ENCODE peak calls at places on chromosome 1, in six cellular contexts. D is upper lobe of right lung, S is brain microvascular endothelial cell, X is SK-N-SH, Z is HL-60, U is hepatocyte. A is an unnamed sample.

GRCh38 chr1:183841950-183842816 is 37.3 kb downstream of the RGL1 start:
- DNase-seq in D (no peak), S (peak; percentile 95), X (peak; percentile 43), Z (no peak), U (peak; percentile 74), A (no peak)

GRCh38 chr1:53378061-53378460 is 50.2 kb upstream of the LRP8 start:
- DNase-seq in D (peak; percentile 43), S (no peak), X (no peak), Z (no peak), U (no peak), A (no peak)

GRCh38 chr1:65066379-65066765 is 81.6 kb upstream of the AK4 start:
- DNase-seq in D (no peak), S (no peak), X (no peak), Z (no peak), U (no peak), A (no peak)

GRCh38 chr1:169574336-169574735 is 11.9 kb downstream of the F5 start:
- DNase-seq in D (no peak), S (no peak), X (no peak), Z (no peak), U (no peak), A (no peak)

GRCh38 chr1:89622895-89623294 is 10.0 kb upstream of the LRRC8C start:
- DNase-seq in D (no peak), S (no peak), X (peak; percentile 31), Z (no peak), U (no peak), A (no peak)

GRCh38 chr1:161884475-161884874 is 118.4 kb downstream of the ATF6 start:
- DNase-seq in D (no peak), S (no peak), X (no peak), Z (no peak), U (no peak), A (no peak)

GRCh38 chr1:119732465-119733168 is 20.9 kb downstream of the PHGDH start:
- DNase-seq in D (no peak), S (no peak), X (no peak), Z (no peak), U (no peak), A (no peak)

GRCh38 chr1:247331526-247332214 is at the start of gene ZNF496:
- DNase-seq in D (peak; percentile 91), S (peak; percentile 64), X (peak; percentile 97), Z (peak; percentile 38), U (peak; percentile 89), A (peak; percentile 49)

GRCh38 chr1:218171302-218171893 is 113.7 kb upstream of the RRP15 start:
- DNase-seq in D (no peak), S (no peak), X (peak; percentile 35), Z (no peak), U (peak; percentile 39), A (no peak)

GRCh38 chr1:59645893-59646292 is 168.9 kb upstream of the HOOK1 start:
- DNase-seq in D (no peak), S (no peak), X (peak; percentile 81), Z (no peak), U (no peak), A (no peak)

GRCh38 chr1:13766906-13767564 is 67.0 kb downstream of the PRDM2 start:
- DNase-seq in D (no peak), S (no peak), X (no peak), Z (no peak), U (no peak), A (no peak)

GRCh38 chr1:151314137-151314875 is 12.9 kb downstream of the PI4KB start:
- DNase-seq in D (no peak), S (peak; percentile 75), X (no peak), Z (no peak), U (no peak), A (peak; percentile 46)

GRCh38 chr1:58786927-58787245 is 3.0 kb upstream of the JUN start:
- DNase-seq in D (no peak), S (no peak), X (no peak), Z (no peak), U (no peak), A (no peak)

GRCh38 chr1:224691106-224691505 is 75.0 kb downstream of the CNIH3 start:
- DNase-seq in D (peak; percentile 23), S (no peak), X (no peak), Z (no peak), U (no peak), A (no peak)

GRCh38 chr1:151113877-151114276 is 32.6 kb downstream of the SEMA6C start:
- DNase-seq in D (no peak), S (no peak), X (no peak), Z (no peak), U (no peak), A (no peak)

GRCh38 chr1:20469406-20470076 is 16.5 kb downstream of the CAMK2N1 start:
- DNase-seq in D (no peak), S (no peak), X (no peak), Z (no peak), U (no peak), A (no peak)

GRCh38 chr1:235050911-235051360 is 77.7 kb downstream of the TOMM20 start:
- DNase-seq in D (peak; percentile 48), S (peak; percentile 56), X (peak; percentile 59), Z (no peak), U (no peak), A (no peak)

GRCh38 chr1:179080866-179081695 is 789 bp upstream of the TOR3A start:
- DNase-seq in D (no peak), S (no peak), X (no peak), Z (no peak), U (no peak), A (no peak)

GRCh38 chr1:153488731-153489130 is 28.3 kb upstream of the S100A7 start:
- DNase-seq in D (no peak), S (no peak), X (no peak), Z (no peak), U (no peak), A (peak; percentile 31)

GRCh38 chr1:61080408-61081134 is 1.8 kb upstream of the NFIA start:
- DNase-seq in D (no peak), S (no peak), X (no peak), Z (no peak), U (no peak), A (no peak)

GRCh38 chr1:23936481-23937176 is 23.0 kb upstream of the PNRC2 start:
- DNase-seq in D (no peak), S (no peak), X (no peak), Z (no peak), U (no peak), A (no peak)

DNA sequence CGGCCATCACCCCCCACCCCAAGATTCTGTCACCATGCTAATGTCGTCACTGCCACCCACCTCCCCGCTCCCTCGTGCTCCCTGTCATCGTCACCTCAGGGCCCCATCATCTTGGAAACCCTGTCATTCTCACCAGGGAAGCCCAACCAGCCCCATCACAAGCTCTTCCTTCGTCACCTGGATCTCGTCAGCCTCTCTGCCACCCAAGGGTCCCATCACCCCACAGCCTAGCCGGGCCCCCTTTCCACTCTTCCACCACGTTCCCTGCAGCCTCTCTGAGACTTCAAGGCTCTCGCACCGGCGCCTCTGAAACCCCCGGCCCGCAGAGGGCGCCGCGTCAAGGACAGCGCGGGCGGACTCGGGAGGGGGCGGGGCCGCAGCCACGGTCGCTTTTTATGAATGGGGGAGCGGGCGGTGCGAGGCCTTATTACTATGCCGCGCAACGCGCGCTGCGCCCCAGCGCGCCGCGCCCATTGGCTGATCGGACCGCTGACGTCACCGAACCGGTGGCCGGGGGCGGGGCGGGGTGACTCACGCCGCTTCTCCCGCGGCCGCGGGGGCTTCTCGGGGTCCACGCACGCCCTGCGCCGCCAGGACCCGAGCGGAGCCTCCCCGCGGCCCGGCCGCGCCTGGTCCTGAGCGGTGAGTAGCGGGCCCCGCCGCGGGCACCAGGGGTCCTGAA is at the start of gene GPR3:
- DNase-seq in D (peak; percentile 92), S (peak; percentile 88), X (peak; percentile 99), Z (peak; percentile 87), U (peak; percentile 97), A (peak; percentile 62)
- TF ChIP-seq CTCF in D (peak; percentile 57), S (peak; percentile 71), X (peak; percentile 64), Z (no peak), U (peak; percentile 67), A (peak; percentile 59)

GRCh38 chr1:100942304-100943046 is 46.6 kb downstream of the SLC30A7 start:
- DNase-seq in D (no peak), S (no peak), X (no peak), Z (no peak), U (no peak), A (no peak)
- H3K4me3 ChIP-seq in D (no peak overlapping the region), S (no peak overlapping the region), X (no peak overlapping the region), Z (no peak overlapping the region), U (no peak overlapping the region), A (no peak overlapping the region)

DNA sequence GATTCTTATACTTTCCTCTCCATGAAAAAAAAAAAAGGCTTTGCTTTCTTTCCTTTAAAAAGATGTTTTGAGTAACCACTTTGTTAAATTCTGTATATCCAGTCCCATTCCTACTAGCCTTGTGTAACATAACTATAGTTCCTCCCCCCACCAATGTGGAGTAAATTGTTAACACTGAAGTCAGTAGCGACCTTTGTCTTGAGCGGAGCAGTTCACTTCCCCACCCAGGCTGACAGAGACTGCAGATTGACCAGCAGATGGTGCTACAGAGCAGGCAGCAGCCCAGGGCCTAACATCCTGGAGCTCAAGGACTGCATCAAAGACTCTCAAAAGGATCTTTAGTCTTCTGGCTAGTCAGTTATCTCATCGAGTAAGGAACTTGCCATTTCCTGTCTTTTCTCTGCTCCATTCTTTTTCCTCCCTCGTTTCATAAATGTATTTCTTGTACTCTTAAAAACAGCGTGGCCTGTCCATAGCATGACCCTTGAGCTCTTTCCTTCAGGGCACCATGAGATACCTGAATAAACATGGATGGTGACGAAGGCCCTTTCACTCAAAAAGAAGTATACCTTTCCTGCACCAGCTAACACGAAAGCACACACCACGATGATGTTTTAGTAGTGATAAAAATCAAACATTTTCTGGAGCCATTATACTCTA is 503.5 kb upstream of the PKN2 start:
- DNase-seq in D (peak; percentile 72), S (peak; percentile 52), X (peak; percentile 44), Z (peak; percentile 30), U (peak; percentile 90), A (peak; percentile 23)
- TF ChIP-seq CTCF in D (peak; percentile 93), S (peak; percentile 99), X (peak; percentile 98), Z (peak; percentile 94), U (peak; percentile 97), A (peak; percentile 100)

GRCh38 chr1:184970691-184971161 is 3.6 kb downstream of the NIBAN1 start:
- DNase-seq in D (no peak), S (no peak), X (no peak), Z (no peak), U (no peak), A (no peak)
- H3K4me3 ChIP-seq in D (no peak overlapping the region), S (no peak overlapping the region), X (no peak overlapping the region), Z (no peak overlapping the region), U (no peak overlapping the region), A (no peak overlapping the region)

GRCh38 chr1:36731226-36732037 is 248.7 kb upstream of the CSF3R start:
- DNase-seq in D (no peak), S (no peak), X (no peak), Z (no peak), U (no peak), A (no peak)
- TF ChIP-seq CTCF in D (no peak), S (no peak), X (no peak), Z (no peak), U (no peak), A (no peak)

DNA sequence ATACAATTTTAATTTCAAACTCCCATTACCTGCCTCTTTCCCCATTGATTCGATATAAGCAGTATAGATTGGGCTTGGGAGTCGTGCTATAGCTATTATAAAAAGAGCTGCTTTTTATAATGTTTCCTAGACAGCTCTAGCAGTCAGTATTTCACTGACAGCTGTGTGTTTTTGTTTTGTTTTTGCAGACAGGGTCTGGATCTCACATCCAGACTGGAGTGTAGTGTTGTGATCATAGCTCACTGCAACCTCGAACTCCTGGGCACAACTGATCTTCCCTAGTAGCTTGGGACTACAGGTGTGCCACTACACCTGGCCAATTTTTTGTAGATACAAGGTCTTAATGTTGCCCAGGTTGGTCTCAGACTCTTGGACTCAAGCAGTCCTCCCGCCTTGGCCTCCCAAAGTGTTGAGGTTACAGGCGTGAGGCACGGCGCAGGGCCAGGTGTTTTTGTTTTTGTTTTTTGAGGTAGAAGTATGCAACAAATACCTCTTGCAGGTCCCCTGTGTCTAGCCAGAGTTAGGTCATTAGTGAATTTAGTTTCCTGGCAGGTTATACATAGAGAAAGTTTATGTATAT is 1.7 kb downstream of the NASP start:
- DNase-seq in D (no peak), S (no peak), X (no peak), Z (no peak), U (no peak), A (no peak)
- H3K4me3 ChIP-seq in D (peak overlapping the region; percentile 100), S (peak overlapping the region; percentile 99), X (peak overlapping the region; percentile 97), Z (peak overlapping the region; percentile 92), U (peak overlapping the region; percentile 81), A (peak overlapping the region; percentile 83)